ENCODE peak calls at places on chromosomes 11 and 22, in four cellular contexts. W is CD8-positive, alpha-beta T cell; Y is H1; A is GM23248. O is an unnamed sample. For H3K4me1, the result is how much of the 10 kb centered on the place peaks cover.

GRCh38 chr11:11743216-11743615 is 98.6 kb upstream of the USP47 start:
- DNase-seq in Y (no peak), A (no peak), W (no peak), O (no peak)

GRCh38 chr11:82750643-82751139 is 17.0 kb upstream of the FAM181B start:
- DNase-seq in W (peak), A (no peak), Y (no peak), O (peak)

GRCh38 chr11:103358251-103358650 is 249.0 kb downstream of the DYNC2H1 start:
- DNase-seq in W (no peak), Y (no peak), A (no peak), O (no peak)

GRCh38 chr11:27304514-27304913 is 58.5 kb downstream of the CCDC34 start:
- DNase-seq in W (no peak), Y (peak), A (no peak), O (no peak)

GRCh38 chr22:30823015-30823370 is 128.3 kb downstream of the OSBP2 start:
- DNase-seq in W (no peak), A (peak), Y (no peak), O (no peak)

GRCh38 chr11:99376463-99376862 is 355.7 kb downstream of the CNTN5 start:
- DNase-seq in W (no peak), Y (no peak), A (no peak), O (peak)

GRCh38 chr11:2703487-2704141 is 3.8 kb upstream of the KCNQ1OT1 start:
- DNase-seq in A (no peak), W (no peak), Y (no peak), O (peak)

GRCh38 chr22:30602049-30602448 is 4.9 kb upstream of the TCN2 start:
- DNase-seq in W (no peak), Y (no peak), A (peak), O (peak)

GRCh38 chr11:116986521-116987105 is 111.6 kb downstream of the SIK3 start:
- DNase-seq in Y (no peak), W (no peak), A (peak), O (no peak)
- H3K4me1 ChIP-seq in Y (under half), W (under half), A (half or more), O (under half)

GRCh38 chr11:133953999-133954398 is 2.8 kb downstream of the IGSF9B start:
- DNase-seq in Y (no peak), W (no peak), A (no peak), O (no peak)

GRCh38 chr11:133950874-133951483 is 5.8 kb downstream of the IGSF9B start:
- DNase-seq in Y (no peak), A (no peak), W (no peak), O (peak)

GRCh38 chr11:133951484-133952198 is 5.1 kb downstream of the IGSF9B start:
- DNase-seq in Y (no peak), A (peak), W (no peak), O (peak)

GRCh38 chr11:133953571-133953970 is 3.2 kb downstream of the IGSF9B start:
- DNase-seq in W (no peak), A (no peak), Y (no peak), O (no peak)

DNA sequence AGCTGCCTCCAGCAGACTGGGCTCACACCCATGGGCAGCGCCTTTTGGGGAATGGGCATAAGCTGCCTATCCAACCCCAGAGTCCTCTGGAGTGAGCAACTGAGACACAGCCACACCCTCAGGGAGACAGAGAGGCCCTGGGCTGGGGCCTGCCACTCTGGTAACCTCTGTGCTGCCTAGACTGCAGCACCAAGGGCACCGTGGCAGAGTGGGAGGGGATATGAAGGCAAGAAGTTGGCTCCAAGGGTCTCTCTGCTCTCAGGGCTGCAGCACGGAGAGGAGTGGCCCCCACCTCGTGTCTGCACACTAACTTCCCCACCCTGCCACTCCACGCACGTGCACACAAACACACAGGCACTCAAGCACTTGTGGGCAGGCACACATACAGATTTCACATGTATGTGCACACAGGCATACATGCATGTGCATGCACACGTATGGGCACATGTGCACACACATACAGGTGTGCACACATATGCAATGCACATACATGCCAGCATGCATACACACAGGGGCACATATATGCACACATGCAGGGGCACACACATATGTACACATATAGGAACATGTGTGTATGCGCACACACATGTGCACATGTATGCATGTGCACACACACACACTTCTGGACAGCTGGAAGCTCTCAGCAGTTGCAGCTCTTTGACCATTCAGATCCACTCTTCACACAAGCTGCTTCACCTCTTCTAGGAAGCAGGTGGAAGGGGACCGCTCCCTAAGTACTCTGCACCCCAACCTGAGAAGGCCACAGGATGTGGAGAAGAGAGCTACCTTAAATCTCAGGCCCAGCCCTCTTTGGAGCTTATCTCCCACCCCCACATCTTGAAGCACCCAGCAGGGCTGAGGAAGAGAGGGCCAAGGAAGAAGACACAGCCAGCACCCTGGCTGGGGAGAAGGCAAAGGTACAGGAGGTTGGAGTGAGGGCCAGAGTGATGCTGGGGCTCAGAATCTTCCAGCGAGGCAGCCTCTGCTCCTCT is 4.3 kb downstream of the IGSF9B start:
- DNase-seq in W (no peak), Y (no peak), A (no peak), O (no peak)
- H3K4me1 ChIP-seq in W (under half), Y (under half), A (under half), O (under half)

DNA sequence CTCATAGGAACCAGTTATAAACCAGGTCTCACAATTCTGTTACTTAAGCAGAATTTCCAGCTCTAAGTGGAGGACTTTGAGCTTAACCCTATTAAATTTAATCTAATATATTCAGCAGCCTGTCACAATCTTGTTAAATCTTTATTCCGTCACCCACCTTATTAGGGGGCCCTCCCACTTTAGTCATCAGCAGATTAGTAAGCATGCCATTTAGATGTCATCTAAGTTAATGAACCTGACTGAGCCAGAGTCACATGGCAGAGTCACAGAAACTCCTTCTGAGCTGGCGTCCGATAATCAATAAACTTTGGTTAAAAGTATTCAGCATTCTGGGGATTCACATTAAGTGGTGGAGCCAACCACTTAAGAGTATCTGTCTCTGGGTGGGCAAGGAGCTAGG is 35.1 kb downstream of the TTC12 start:
- DNase-seq in Y (no peak), W (no peak), A (no peak), O (peak)
- H3K4me1 ChIP-seq in Y (under half), W (under half), A (under half), O (under half)

GRCh38 chr11:33696931-33697638 is 3.5 kb downstream of the C11orf91 start:
- DNase-seq in W (no peak), Y (no peak), A (no peak), O (peak)

GRCh38 chr11:33700425-33701271 is at the start of gene C11orf91:
- DNase-seq in A (peak), Y (peak), W (peak), O (peak)

GRCh38 chr11:33697997-33698396 is 2.6 kb downstream of the C11orf91 start:
- DNase-seq in A (no peak), Y (no peak), W (no peak), O (no peak)

GRCh38 chr11:33699515-33700424 is 856 bp downstream of the C11orf91 start:
- DNase-seq in W (no peak), A (peak), Y (no peak), O (no peak)

DNA sequence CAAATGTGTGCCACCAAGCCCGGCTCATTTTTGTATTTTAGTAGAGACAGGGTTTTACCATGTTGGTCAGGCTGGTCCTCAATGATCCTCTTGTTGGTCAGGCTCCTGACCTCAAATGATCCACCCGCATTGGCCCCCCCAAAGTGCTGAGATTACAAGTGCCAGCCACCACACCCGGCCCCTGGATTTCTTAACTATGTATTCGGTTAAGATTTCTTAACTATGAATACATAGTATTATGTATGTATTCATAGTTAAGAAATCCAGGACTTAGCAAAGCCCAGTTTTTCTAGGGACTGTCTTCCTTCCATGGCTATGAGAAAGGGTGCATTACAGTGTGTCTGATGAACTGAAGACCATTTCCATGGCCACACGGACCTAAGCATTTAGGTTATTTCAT is 1.7 kb downstream of the C11orf91 start:
- DNase-seq in Y (no peak), W (no peak), A (no peak), O (no peak)
- H3K4me1 ChIP-seq in Y (under half), W (under half), A (under half), O (half or more)

O was measured in A673.